ENCODE peak calls at places on chromosomes 5 and 9, in ten cellular contexts. R, S, F, U, B, N, J, K, C and X are unnamed samples.

GRCh38 chr5:178429156-178429468 is 161.1 kb downstream of the COL23A1 start:
- DNase-seq in R (no peak), S (no peak), F (no peak), U (no peak), B (no peak), N (no peak), J (no peak), K (no peak), C (no peak), X (no peak)

GRCh38 chr5:143340891-143341685 is 62.4 kb downstream of the NR3C1 start:
- DNase-seq in R (no peak), S (peak), F (no peak), U (no peak), B (no peak), N (no peak), J (no peak), K (no peak), C (no peak), X (no peak)

GRCh38 chr5:67160985-67161384 is 35.6 kb downstream of the CD180 start:
- DNase-seq in R (no peak), S (peak), F (no peak), U (peak), B (peak), N (no peak), J (no peak), K (no peak), C (peak), X (no peak)

GRCh38 chr5:9284781-9285307 is 261.0 kb downstream of the SEMA5A start:
- DNase-seq in R (no peak), S (peak), F (no peak), U (no peak), B (peak), N (no peak), J (no peak), K (no peak), C (no peak), X (no peak)

GRCh38 chr5:3126639-3127038 is 375.2 kb upstream of the IRX2 start:
- DNase-seq in R (no peak), S (no peak), F (no peak), U (no peak), B (no peak), N (no peak), J (no peak), K (no peak), C (no peak), X (no peak)

GRCh38 chr5:143396353-143396940 is 7.0 kb downstream of the NR3C1 start:
- DNase-seq in R (no peak), S (no peak), F (no peak), U (no peak), B (no peak), N (no peak), J (no peak), K (no peak), C (no peak), X (no peak)

GRCh38 chr5:93510626-93511420 is 70.2 kb downstream of the NR2F1-AS1 start:
- DNase-seq in R (no peak), S (no peak), F (no peak), U (no peak), B (no peak), N (no peak), J (no peak), K (no peak), C (no peak), X (no peak)

GRCh38 chr5:11415751-11416150 is 488.5 kb downstream of the CTNND2 start:
- DNase-seq in R (no peak), S (no peak), F (no peak), U (no peak), B (no peak), N (no peak), J (no peak), K (no peak), C (no peak), X (no peak)

GRCh38 chr9:116096853-116097252 is 56.7 kb upstream of the PAPPA start:
- DNase-seq in R (no peak), S (no peak), F (no peak), U (no peak), B (no peak), N (no peak), J (no peak), K (no peak), C (no peak), X (no peak)

GRCh38 chr9:37197158-37198033 is 77.0 kb downstream of the ZCCHC7 start:
- DNase-seq in R (no peak), S (no peak), F (no peak), U (no peak), B (peak), N (no peak), J (no peak), K (no peak), C (no peak), X (no peak)

GRCh38 chr5:138018844-138019243 is 14.0 kb downstream of the FAM13B start:
- DNase-seq in R (no peak), S (peak), F (no peak), U (no peak), B (no peak), N (no peak), J (no peak), K (no peak), C (no peak), X (no peak)

GRCh38 chr5:124210106-124210918 is 536.1 kb downstream of the ZNF608 start:
- DNase-seq in R (no peak), S (no peak), F (no peak), U (peak), B (no peak), N (no peak), J (no peak), K (no peak), C (no peak), X (no peak)

GRCh38 chr9:127180457-127181314 is 58.3 kb upstream of the ANGPTL2 start:
- DNase-seq in R (no peak), S (no peak), F (no peak), U (no peak), B (no peak), N (peak), J (no peak), K (no peak), C (no peak), X (no peak)

GRCh38 chr5:113147088-113147487 is 170.5 kb downstream of the DCP2 start:
- DNase-seq in R (no peak), S (peak), F (no peak), U (no peak), B (peak), N (no peak), J (no peak), K (no peak), C (no peak), X (no peak)